ENCODE peak calls at places on chromosomes 1 and 21, in seven cellular contexts. U is nephron progenitor cell; E is NCI-H1436; W is stomach; H is H9; C is activated CD8-positive, alpha-beta memory T cell treated with anti-CD3 and anti-CD28 coated beads, Interleukin-2, amount 50 U/mL, for 48 hours; S is stimulated activated CD4-positive, alpha-beta T cell treated with anti-CD3 and anti-CD28 coated beads, Interleukin-2, amount 100 ng/mL, for 4 hours. N is an unnamed sample.

GRCh38 chr1:6603851-6604558 is 1.3 kb upstream of the KLHL21 start:
- DNase-seq in U (peak), E (no peak), W (peak), H (peak), C (peak), S (no peak), N (peak)

GRCh38 chr1:169105434-169106094 is 926 bp upstream of the ATP1B1 start:
- DNase-seq in U (peak), E (peak), W (peak), H (peak), C (no peak), S (no peak), N (peak)

GRCh38 chr1:164576311-164577271 is 17.6 kb downstream of the PBX1 start:
- DNase-seq in U (peak), E (no peak), W (no peak), H (peak), C (no peak), S (no peak), N (peak)

GRCh38 chr21:41667136-41667535 is 99.7 kb downstream of the RIPK4 start:
- DNase-seq in U (no peak), E (no peak), W (no peak), H (no peak), C (no peak), S (no peak), N (no peak)

GRCh38 chr1:211323156-211324063 is 3.2 kb upstream of the TRAF5 start:
- DNase-seq in U (peak), E (peak), W (peak), H (peak), C (no peak), S (peak), N (peak)

GRCh38 chr1:52551476-52552235 is 1.2 kb downstream of the TUT4 start:
- DNase-seq in U (peak), E (no peak), W (no peak), H (no peak), C (peak), S (peak), N (peak)

GRCh38 chr21:41410767-41411448 is 15.1 kb upstream of the MX1 start:
- DNase-seq in U (no peak), E (no peak), W (no peak), H (no peak), C (no peak), S (no peak), N (no peak)

GRCh38 chr1:204499511-204500468 is 5.2 kb upstream of the PIK3C2B start:
- DNase-seq in U (no peak), E (no peak), W (no peak), H (no peak), C (no peak), S (no peak), N (no peak)

GRCh38 chr1:64282353-64282752 is 78.9 kb downstream of the UBE2U start:
- DNase-seq in U (no peak), E (peak), W (no peak), H (no peak), C (no peak), S (no peak), N (no peak)

GRCh38 chr1:94820918-94821317 is 761 bp downstream of the SLC44A3 start:
- DNase-seq in U (no peak), E (no peak), W (no peak), H (no peak), C (no peak), S (no peak), N (no peak)

GRCh38 chr21:31557421-31557955 is 102.0 kb upstream of the SOD1 start:
- DNase-seq in U (peak), E (peak), W (peak), H (peak), C (peak), S (no peak), N (peak)

GRCh38 chr1:31707711-31708110 is 3.9 kb upstream of the COL16A1 start:
- DNase-seq in U (no peak), E (no peak), W (no peak), H (no peak), C (no peak), S (no peak), N (peak)

GRCh38 chr1:209755926-209756607 is at the start of gene TRAF3IP3:
- DNase-seq in U (no peak), E (no peak), W (peak), H (no peak), C (peak), S (peak), N (no peak)

GRCh38 chr1:168112673-168113305 is 23.9 kb downstream of the GPR161 start:
- DNase-seq in U (no peak), E (peak), W (no peak), H (no peak), C (peak), S (peak), N (no peak)

GRCh38 chr1:50568782-50569181 is 145.5 kb upstream of the DMRTA2 start:
- DNase-seq in U (no peak), E (no peak), W (no peak), H (no peak), C (no peak), S (no peak), N (no peak)

GRCh38 chr21:35974801-35975200 is 85.5 kb downstream of the SETD4 start:
- DNase-seq in U (no peak), E (peak), W (no peak), H (no peak), C (no peak), S (no peak), N (no peak)

GRCh38 chr1:175132456-175132855 is 60.1 kb downstream of the KIAA0040 start:
- DNase-seq in U (no peak), E (no peak), W (no peak), H (no peak), C (no peak), S (no peak), N (no peak)

N was measured in GM23338.